ENCODE peak calls at places on chromosomes 11 and 22, in ten cellular contexts. Y is BJ, L is fibroblast of pulmonary artery, H is thoracic aorta, A is tibial artery, W is AG04450, O is mucosa of descending colon, C is PC-9, T is psoas muscle, P is HFF-Myc. Z is an unnamed sample.

GRCh38 chr22:25113316-25113721 is 86.3 kb upstream of the CRYBB3 start:
- DNase-seq in W (no peak), H (no peak), O (peak), L (no peak), Y (no peak), C (no peak), A (no peak), T (peak), P (no peak), Z (no peak)

GRCh38 chr11:12434255-12434654 is 56.9 kb downstream of the PARVA start:
- DNase-seq in Y (no peak), P (no peak), W (no peak), O (no peak), A (no peak), L (no peak), T (no peak), H (no peak), C (no peak), Z (no peak)

GRCh38 chr11:118922745-118923627 is 2.7 kb downstream of the BCL9L start:
- DNase-seq in P (no peak), T (no peak), C (no peak), O (no peak), A (peak), W (no peak), Y (no peak), L (no peak), H (no peak), Z (no peak)

GRCh38 chr22:35482311-35482710 is 58.3 kb upstream of the RASD2 start:
- DNase-seq in W (no peak), Y (no peak), O (no peak), L (no peak), C (no peak), H (no peak), P (no peak), A (no peak), T (no peak), Z (no peak)

GRCh38 chr11:114321621-114322257 is 25.5 kb downstream of the NNMT start:
- DNase-seq in T (peak), Y (peak), C (no peak), O (no peak), P (peak), W (peak), H (no peak), L (peak), A (peak), Z (peak)

GRCh38 chr11:12212181-12212820 is 101.9 kb downstream of the MICAL2 start:
- DNase-seq in L (no peak), T (no peak), H (no peak), Y (no peak), W (no peak), A (peak), P (no peak), C (no peak), O (no peak), Z (no peak)

GRCh38 chr22:24325105-24325757 is 54.6 kb downstream of the SPECC1L start:
- DNase-seq in O (peak), L (peak), C (peak), H (no peak), W (peak), Y (peak), P (peak), A (no peak), T (no peak), Z (peak)

GRCh38 chr11:296206-296975 is 2.9 kb downstream of the IFITM5 start:
- DNase-seq in L (no peak), H (no peak), A (peak), T (peak), O (no peak), P (no peak), W (no peak), Y (no peak), C (no peak), Z (no peak)

GRCh38 chr11:44066732-44067131 is 662 bp downstream of the ACCS start:
- DNase-seq in W (peak), L (peak), P (peak), T (no peak), C (peak), H (no peak), A (no peak), Y (peak), O (peak), Z (peak)

GRCh38 chr11:76455331-76455730 is 10.5 kb downstream of the EMSY start:
- DNase-seq in H (no peak), T (no peak), L (peak), P (no peak), W (no peak), C (no peak), A (no peak), Y (no peak), O (no peak), Z (peak)

GRCh38 chr11:119461250-119461963 is 38.4 kb upstream of the THY1 start:
- DNase-seq in O (no peak), Y (no peak), T (no peak), H (no peak), P (no peak), W (no peak), L (no peak), A (no peak), C (no peak), Z (no peak)

GRCh38 chr11:14974723-14975587 is 2.8 kb upstream of the CALCA start:
- DNase-seq in L (peak), T (peak), W (no peak), H (no peak), O (peak), C (no peak), Y (no peak), P (no peak), A (no peak), Z (peak)

GRCh38 chr11:65204646-65205601 is 23.2 kb downstream of the CAPN1 start:
- DNase-seq in T (no peak), H (no peak), A (peak), Y (no peak), C (no peak), P (no peak), W (no peak), L (peak), O (no peak), Z (peak)

GRCh38 chr11:111777094-111778046 is 11.2 kb upstream of the PPP2R1B start:
- DNase-seq in H (no peak), W (peak), O (peak), L (peak), C (peak), T (no peak), A (no peak), P (no peak), Y (no peak), Z (peak)

GRCh38 chr11:2807276-2807681 is 78.3 kb downstream of the CDKN1C start:
- DNase-seq in Y (no peak), P (no peak), A (peak), L (peak), O (peak), H (peak), T (peak), C (no peak), W (no peak), Z (peak)

GRCh38 chr11:36073411-36074203 is 129.7 kb downstream of the LDLRAD3 start:
- DNase-seq in L (peak), C (no peak), Y (no peak), W (peak), T (peak), P (peak), H (no peak), O (no peak), A (no peak), Z (peak)

GRCh38 chr11:119340335-119341221 is at the start of gene C1QTNF5:
- DNase-seq in O (peak), A (peak), T (peak), Y (no peak), C (no peak), L (peak), H (no peak), P (no peak), W (no peak), Z (peak)

GRCh38 chr11:2687782-2688191 is 12.0 kb downstream of the KCNQ1OT1 start:
- DNase-seq in Y (no peak), T (no peak), L (no peak), H (no peak), O (no peak), A (peak), P (no peak), W (no peak), C (no peak), Z (no peak)

GRCh38 chr11:45984192-45984591 is 61.7 kb downstream of the LARGE2 start:
- DNase-seq in T (no peak), C (no peak), Y (no peak), O (no peak), P (no peak), W (no peak), L (no peak), A (no peak), H (no peak), Z (no peak)

GRCh38 chr11:31419138-31419537 is 49.5 kb downstream of the DNAJC24 start:
- DNase-seq in Y (no peak), P (no peak), W (no peak), L (no peak), O (no peak), A (no peak), H (no peak), C (no peak), T (no peak), Z (no peak)
- H3K4me3 ChIP-seq in Y (no peak), P (no peak), W (no peak), L (no peak), O (no peak), A (no peak), H (no peak), C (no peak), T (no peak), Z (no peak)

GRCh38 chr11:6538456-6538855 is 41.4 kb downstream of the DNHD1 start:
- DNase-seq in W (no peak), O (no peak), C (no peak), P (no peak), T (no peak), Y (no peak), L (no peak), H (no peak), A (no peak), Z (no peak)

GRCh38 chr11:6541356-6541755 is 44.3 kb downstream of the DNHD1 start:
- DNase-seq in H (no peak), Y (no peak), T (no peak), C (no peak), A (no peak), O (no peak), P (no peak), L (no peak), W (no peak), Z (no peak)

GRCh38 chr11:6542727-6543126 is 45.6 kb downstream of the DNHD1 start:
- DNase-seq in T (no peak), A (no peak), L (no peak), O (no peak), W (no peak), Y (no peak), H (no peak), C (no peak), P (no peak), Z (no peak)

GRCh38 chr11:6538892-6539291 is 41.8 kb downstream of the DNHD1 start:
- DNase-seq in T (no peak), A (no peak), L (no peak), H (no peak), C (no peak), P (no peak), O (no peak), W (no peak), Y (no peak), Z (no peak)

GRCh38 chr11:6539748-6540268 is 42.7 kb downstream of the DNHD1 start:
- DNase-seq in A (no peak), W (no peak), T (no peak), H (no peak), Y (no peak), L (no peak), P (no peak), O (no peak), C (no peak), Z (no peak)
- TF ChIP-seq CTCF in A (no peak), W (no peak), T (no peak), H (no peak), Y (no peak), L (no peak), P (no peak), O (no peak), C (no peak), Z (no peak)

GRCh38 chr11:1390603-1391164 is 950 bp downstream of the BRSK2 start:
- DNase-seq in W (no peak), H (no peak), T (peak), P (no peak), O (no peak), Y (no peak), L (no peak), A (no peak), C (no peak), Z (no peak)
- H3K4me3 ChIP-seq in W (no peak), H (peak), T (peak), P (peak), O (no peak), Y (no peak), L (no peak), A (no peak), C (no peak), Z (no peak)

GRCh38 chr11:117792241-117792640 is 4.8 kb downstream of the DSCAML1 start:
- DNase-seq in O (no peak), W (no peak), C (no peak), T (no peak), P (no peak), Y (no peak), L (no peak), A (no peak), H (no peak), Z (no peak)
- TF ChIP-seq CTCF in O (no peak), W (no peak), C (no peak), T (no peak), P (no peak), Y (no peak), L (no peak), A (no peak), H (no peak), Z (no peak)